ENCODE peak calls at places on chromosomes 5 and 9, in seven cellular contexts. One of them, this sample, is unnamed.

GRCh38 chr9:17742065-17742464 is 163.2 kb downstream of the SH3GL2 start:
- DNase-seq in hepatocyte: no peak
- DNase-seq in pancreas: no peak
- DNase-seq in WERI-Rb-1: peak; percentile 41
- DNase-seq in PC-9: no peak
- DNase-seq in brain microvascular endothelial cell: no peak
- DNase-seq in spleen: no peak
- DNase-seq in this sample: no peak

GRCh38 chr9:73264636-73265035 is 113.0 kb downstream of the ANXA1 start:
- DNase-seq in hepatocyte: no peak
- DNase-seq in pancreas: no peak
- DNase-seq in WERI-Rb-1: no peak
- DNase-seq in PC-9: no peak
- DNase-seq in brain microvascular endothelial cell: no peak
- DNase-seq in spleen: no peak
- DNase-seq in this sample: no peak

GRCh38 chr9:98790601-98791146 is 5.7 kb downstream of the ANKS6 start:
- DNase-seq in hepatocyte: no peak
- DNase-seq in pancreas: no peak
- DNase-seq in WERI-Rb-1: no peak
- DNase-seq in PC-9: no peak
- DNase-seq in brain microvascular endothelial cell: no peak
- DNase-seq in spleen: no peak
- DNase-seq in this sample: no peak

GRCh38 chr9:89849096-89849495 is 244.3 kb downstream of the GADD45G start:
- DNase-seq in hepatocyte: no peak
- DNase-seq in pancreas: no peak
- DNase-seq in WERI-Rb-1: no peak
- DNase-seq in PC-9: no peak
- DNase-seq in brain microvascular endothelial cell: no peak
- DNase-seq in spleen: no peak
- DNase-seq in this sample: no peak

GRCh38 chr9:114616684-114617520 is 5.8 kb downstream of the TMEM268 start:
- DNase-seq in hepatocyte: no peak
- DNase-seq in pancreas: peak; percentile 69
- DNase-seq in WERI-Rb-1: no peak
- DNase-seq in PC-9: no peak
- DNase-seq in brain microvascular endothelial cell: no peak
- DNase-seq in spleen: peak; percentile 96
- DNase-seq in this sample: peak; percentile 51

GRCh38 chr9:134564431-134565170 is 77.0 kb upstream of the COL5A1 start:
- DNase-seq in hepatocyte: peak; percentile 1
- DNase-seq in pancreas: no peak
- DNase-seq in WERI-Rb-1: no peak
- DNase-seq in PC-9: peak; percentile 57
- DNase-seq in brain microvascular endothelial cell: peak; percentile 71
- DNase-seq in spleen: no peak
- DNase-seq in this sample: no peak

GRCh38 chr5:137392261-137392660 is 106.9 kb downstream of the SPOCK1 start:
- DNase-seq in hepatocyte: no peak
- DNase-seq in pancreas: no peak
- DNase-seq in WERI-Rb-1: no peak
- DNase-seq in PC-9: no peak
- DNase-seq in brain microvascular endothelial cell: no peak
- DNase-seq in spleen: no peak
- DNase-seq in this sample: no peak

GRCh38 chr9:89505795-89506385 is 8.0 kb upstream of the SEMA4D start:
- DNase-seq in hepatocyte: no peak
- DNase-seq in pancreas: no peak
- DNase-seq in WERI-Rb-1: no peak
- DNase-seq in PC-9: no peak
- DNase-seq in brain microvascular endothelial cell: no peak
- DNase-seq in spleen: no peak
- DNase-seq in this sample: no peak

GRCh38 chr9:10052181-10052580 is 560.6 kb downstream of the PTPRD start:
- DNase-seq in hepatocyte: no peak
- DNase-seq in pancreas: no peak
- DNase-seq in WERI-Rb-1: no peak
- DNase-seq in PC-9: no peak
- DNase-seq in brain microvascular endothelial cell: no peak
- DNase-seq in spleen: no peak
- DNase-seq in this sample: no peak

GRCh38 chr5:167968784-167969183 is 322.7 kb upstream of the WWC1 start:
- DNase-seq in hepatocyte: no peak
- DNase-seq in pancreas: no peak
- DNase-seq in WERI-Rb-1: no peak
- DNase-seq in PC-9: peak; percentile 24
- DNase-seq in brain microvascular endothelial cell: no peak
- DNase-seq in spleen: no peak
- DNase-seq in this sample: no peak

GRCh38 chr9:133294257-133294656 is 19.3 kb upstream of the ABO start:
- DNase-seq in hepatocyte: no peak
- DNase-seq in pancreas: no peak
- DNase-seq in WERI-Rb-1: no peak
- DNase-seq in PC-9: no peak
- DNase-seq in brain microvascular endothelial cell: no peak
- DNase-seq in spleen: no peak
- DNase-seq in this sample: no peak

GRCh38 chr5:175520321-175520720 is 42.0 kb downstream of the SFXN1 start:
- DNase-seq in hepatocyte: no peak
- DNase-seq in pancreas: no peak
- DNase-seq in WERI-Rb-1: no peak
- DNase-seq in PC-9: no peak
- DNase-seq in brain microvascular endothelial cell: no peak
- DNase-seq in spleen: no peak
- DNase-seq in this sample: no peak

GRCh38 chr5:172336264-172336663 is 52.7 kb upstream of the UBTD2 start:
- DNase-seq in hepatocyte: no peak
- DNase-seq in pancreas: no peak
- DNase-seq in WERI-Rb-1: no peak
- DNase-seq in PC-9: no peak
- DNase-seq in brain microvascular endothelial cell: no peak
- DNase-seq in spleen: no peak
- DNase-seq in this sample: no peak

DNA sequence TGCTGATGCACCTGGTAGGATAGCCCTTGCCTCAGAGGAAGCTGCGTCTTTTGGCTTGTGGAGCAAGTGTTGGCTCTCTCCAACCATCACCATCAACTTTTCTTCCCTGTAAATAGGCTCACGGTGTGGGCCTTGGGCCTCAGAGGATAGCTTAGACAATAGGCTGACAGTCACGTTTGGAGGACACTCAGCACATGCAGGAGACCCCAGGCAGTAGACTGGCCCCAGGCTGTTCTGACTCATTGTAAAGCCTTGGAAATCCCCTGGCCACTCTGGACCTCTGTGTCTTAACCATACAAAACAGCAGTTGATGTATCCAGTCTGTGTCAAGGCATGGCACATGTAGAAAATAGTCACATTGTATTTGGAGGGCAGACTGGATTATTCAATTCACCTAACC is 18.6 kb downstream of the CD74 start:
- DNase-seq in hepatocyte: no peak
- DNase-seq in pancreas: no peak
- DNase-seq in WERI-Rb-1: no peak
- DNase-seq in PC-9: no peak
- DNase-seq in brain microvascular endothelial cell: peak; percentile 24
- DNase-seq in spleen: no peak
- DNase-seq in this sample: no peak
- H3K36me3 ChIP-seq in hepatocyte: no peaks in the 10 kb centered on the region
- H3K36me3 ChIP-seq in pancreas: peaks cover 3% of the 10 kb centered on the region
- H3K36me3 ChIP-seq in WERI-Rb-1: peaks cover 93% of the 10 kb centered on the region
- H3K36me3 ChIP-seq in PC-9: no peaks in the 10 kb centered on the region
- H3K36me3 ChIP-seq in brain microvascular endothelial cell: peaks cover 48% of the 10 kb centered on the region
- H3K36me3 ChIP-seq in spleen: peaks cover 88% of the 10 kb centered on the region
- H3K36me3 ChIP-seq in this sample: peaks cover 15% of the 10 kb centered on the region

GRCh38 chr9:121498487-121499176 is 1.0 kb downstream of the GGTA1 start:
- DNase-seq in hepatocyte: peak; percentile 23
- DNase-seq in pancreas: peak; percentile 62
- DNase-seq in WERI-Rb-1: peak; percentile 40
- DNase-seq in PC-9: no peak
- DNase-seq in brain microvascular endothelial cell: no peak
- DNase-seq in spleen: peak; percentile 78
- DNase-seq in this sample: peak; percentile 22
- TF ChIP-seq CTCF in hepatocyte: no peak
- TF ChIP-seq CTCF in pancreas: no peak
- TF ChIP-seq CTCF in WERI-Rb-1: no peak
- TF ChIP-seq CTCF in PC-9: peak; percentile 43
- TF ChIP-seq CTCF in brain microvascular endothelial cell: peak; percentile 17
- TF ChIP-seq CTCF in spleen: no peak
- TF ChIP-seq CTCF in this sample: no peak

DNA sequence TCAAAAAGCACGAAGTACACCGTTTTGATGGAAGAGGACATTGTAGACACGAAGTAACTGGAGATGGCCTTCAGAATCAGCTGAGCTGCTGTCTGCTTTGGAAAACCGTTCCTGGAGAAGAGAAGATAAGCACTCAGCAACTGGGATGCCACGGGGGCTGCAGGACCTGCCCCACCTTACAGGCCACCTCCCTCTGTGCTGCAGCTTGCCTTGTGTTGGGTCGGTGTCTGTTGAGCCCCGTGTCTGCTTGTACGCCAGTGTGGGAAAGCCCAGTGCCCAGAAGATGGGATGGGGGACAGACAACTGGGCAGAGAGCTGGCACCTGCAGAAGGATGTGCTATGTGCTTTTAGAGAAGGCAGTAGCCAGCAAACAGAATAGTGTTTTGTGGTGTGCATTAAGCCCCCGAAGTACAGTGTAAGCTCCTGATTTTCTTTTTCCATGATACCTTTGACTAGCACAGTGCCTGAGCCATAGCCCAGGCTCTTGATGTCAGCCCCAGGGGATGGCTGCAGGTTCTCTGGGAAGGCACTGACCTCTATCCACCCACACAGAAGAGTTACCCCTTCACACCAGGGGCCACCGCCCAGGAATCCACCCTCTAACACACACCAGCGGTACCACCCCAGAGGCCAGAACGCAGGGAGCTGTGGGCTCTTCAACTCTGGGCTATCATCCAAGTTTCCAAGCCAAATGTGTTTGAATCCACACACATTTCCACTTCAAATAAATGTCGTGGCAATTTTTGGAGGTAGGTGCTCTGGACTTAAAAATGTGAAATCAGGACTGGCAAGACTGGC is 63.8 kb downstream of the MACROH2A1 start:
- DNase-seq in hepatocyte: no peak
- DNase-seq in pancreas: no peak
- DNase-seq in WERI-Rb-1: no peak
- DNase-seq in PC-9: no peak
- DNase-seq in brain microvascular endothelial cell: no peak
- DNase-seq in spleen: no peak
- DNase-seq in this sample: no peak
- H3K36me3 ChIP-seq in hepatocyte: no peaks in the 10 kb centered on the region
- H3K36me3 ChIP-seq in pancreas: no peaks in the 10 kb centered on the region
- H3K36me3 ChIP-seq in WERI-Rb-1: peaks cover 78% of the 10 kb centered on the region
- H3K36me3 ChIP-seq in PC-9: peaks cover 9% of the 10 kb centered on the region
- H3K36me3 ChIP-seq in brain microvascular endothelial cell: peaks cover 30% of the 10 kb centered on the region
- H3K36me3 ChIP-seq in spleen: peaks cover 88% of the 10 kb centered on the region
- H3K36me3 ChIP-seq in this sample: no peaks in the 10 kb centered on the region

DNA sequence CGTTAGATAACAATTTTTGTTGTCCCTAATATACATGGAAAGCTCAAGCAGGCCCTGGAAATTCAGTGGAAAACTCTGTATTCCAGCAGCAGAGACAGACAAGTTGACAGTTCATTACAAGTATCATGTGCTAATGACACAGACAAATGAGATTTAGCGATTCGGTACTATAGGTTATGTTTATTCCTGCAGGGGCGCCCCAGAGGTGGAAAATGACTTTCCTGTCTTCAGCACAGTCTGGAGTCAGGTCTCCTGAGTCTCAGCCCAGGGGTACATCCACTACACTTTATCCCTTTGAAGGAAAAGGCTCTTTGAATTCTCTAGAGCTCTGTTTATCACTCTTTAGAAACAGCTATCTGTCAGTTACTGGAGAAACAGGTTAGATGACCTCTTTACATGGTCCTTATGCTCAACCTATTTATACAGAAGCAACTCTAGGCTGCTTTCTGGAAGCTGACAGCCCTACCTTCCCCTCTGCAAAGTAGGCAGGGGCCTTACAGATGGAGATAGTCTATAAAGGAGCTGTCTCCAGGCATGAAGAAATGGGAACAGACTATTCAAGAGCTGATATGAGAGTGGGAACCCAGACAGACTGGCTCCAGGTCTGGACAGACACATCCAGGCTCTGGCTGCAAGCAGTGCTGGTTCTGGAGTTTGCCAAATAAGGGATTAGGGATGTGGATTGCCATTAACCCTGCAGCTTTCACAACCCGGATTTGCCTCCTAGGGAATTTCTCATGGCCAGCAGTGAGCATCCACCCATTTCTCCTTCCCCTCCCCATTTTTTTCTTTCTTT is 7.2 kb upstream of the SLC31A2 start:
- DNase-seq in hepatocyte: no peak
- DNase-seq in pancreas: no peak
- DNase-seq in WERI-Rb-1: no peak
- DNase-seq in PC-9: no peak
- DNase-seq in brain microvascular endothelial cell: no peak
- DNase-seq in spleen: no peak
- DNase-seq in this sample: no peak
- TF ChIP-seq CTCF in hepatocyte: no peak
- TF ChIP-seq CTCF in pancreas: no peak
- TF ChIP-seq CTCF in WERI-Rb-1: no peak
- TF ChIP-seq CTCF in PC-9: no peak
- TF ChIP-seq CTCF in brain microvascular endothelial cell: no peak
- TF ChIP-seq CTCF in spleen: no peak
- TF ChIP-seq CTCF in this sample: no peak

GRCh38 chr5:159698322-159698721 is 218.0 kb upstream of the ADRA1B start:
- DNase-seq in hepatocyte: no peak
- DNase-seq in pancreas: no peak
- DNase-seq in WERI-Rb-1: no peak
- DNase-seq in PC-9: no peak
- DNase-seq in brain microvascular endothelial cell: no peak
- DNase-seq in spleen: no peak
- DNase-seq in this sample: no peak

GRCh38 chr5:159700016-159700415 is 216.3 kb upstream of the ADRA1B start:
- DNase-seq in hepatocyte: no peak
- DNase-seq in pancreas: no peak
- DNase-seq in WERI-Rb-1: no peak
- DNase-seq in PC-9: peak; percentile 44
- DNase-seq in brain microvascular endothelial cell: no peak
- DNase-seq in spleen: no peak
- DNase-seq in this sample: no peak

GRCh38 chr5:159702301-159702700 is 214.0 kb upstream of the ADRA1B start:
- DNase-seq in hepatocyte: no peak
- DNase-seq in pancreas: no peak
- DNase-seq in WERI-Rb-1: no peak
- DNase-seq in PC-9: no peak
- DNase-seq in brain microvascular endothelial cell: no peak
- DNase-seq in spleen: no peak
- DNase-seq in this sample: no peak

GRCh38 chr5:159695741-159696294 is 220.5 kb upstream of the ADRA1B start:
- DNase-seq in hepatocyte: no peak
- DNase-seq in pancreas: no peak
- DNase-seq in WERI-Rb-1: no peak
- DNase-seq in PC-9: no peak
- DNase-seq in brain microvascular endothelial cell: no peak
- DNase-seq in spleen: no peak
- DNase-seq in this sample: no peak

GRCh38 chr5:159697536-159697935 is 218.7 kb upstream of the ADRA1B start:
- DNase-seq in hepatocyte: no peak
- DNase-seq in pancreas: no peak
- DNase-seq in WERI-Rb-1: no peak
- DNase-seq in PC-9: no peak
- DNase-seq in brain microvascular endothelial cell: no peak
- DNase-seq in spleen: no peak
- DNase-seq in this sample: no peak
- H3K36me3 ChIP-seq in hepatocyte: no peaks in the 10 kb centered on the region
- H3K36me3 ChIP-seq in pancreas: no peaks in the 10 kb centered on the region
- H3K36me3 ChIP-seq in WERI-Rb-1: no peaks in the 10 kb centered on the region
- H3K36me3 ChIP-seq in PC-9: no peaks in the 10 kb centered on the region
- H3K36me3 ChIP-seq in brain microvascular endothelial cell: no peaks in the 10 kb centered on the region
- H3K36me3 ChIP-seq in spleen: no peaks in the 10 kb centered on the region
- H3K36me3 ChIP-seq in this sample: no peaks in the 10 kb centered on the region

This sample was measured in prostate gland.